ENCODE peak calls at places on chromosomes 5 and 9, in seven cellular contexts. G, O, Z, J, T, F and N are unnamed samples.

GRCh38 chr9:113427629-113428028 is 17.1 kb downstream of the C9orf43 start:
- DNase-seq in F (no peak), G (peak), Z (no peak), O (no peak), J (no peak), T (no peak), N (no peak)

GRCh38 chr9:120612218-120612617 is 32.3 kb upstream of the CDK5RAP2 start:
- DNase-seq in Z (no peak), J (no peak), T (no peak), G (no peak), O (no peak), F (no peak), N (no peak)

GRCh38 chr5:73822989-73823339 is 197.0 kb downstream of the ARHGEF28 start:
- DNase-seq in T (no peak), Z (peak), O (peak), F (no peak), G (no peak), J (no peak), N (no peak)

GRCh38 chr5:82276800-82277612 is 1.1 kb downstream of the RPS23 start:
- DNase-seq in O (no peak), T (no peak), Z (no peak), F (no peak), J (no peak), G (no peak), N (no peak)

GRCh38 chr5:78162253-78162862 is 132.1 kb downstream of the AP3B1 start:
- DNase-seq in O (peak), G (peak), F (no peak), Z (no peak), T (peak), J (peak), N (no peak)

GRCh38 chr5:175344331-175345200 is 99.4 kb downstream of the DRD1 start:
- DNase-seq in Z (no peak), O (peak), J (no peak), F (no peak), T (no peak), G (peak), N (no peak)

GRCh38 chr5:169339869-169340268 is 38.9 kb upstream of the SLIT3 start:
- DNase-seq in F (no peak), G (no peak), O (no peak), Z (no peak), J (no peak), T (no peak), N (no peak)

GRCh38 chr5:103114440-103114839 is 5.5 kb downstream of the GIN1 start:
- DNase-seq in O (no peak), J (no peak), F (no peak), T (no peak), Z (no peak), G (no peak), N (no peak)

GRCh38 chr9:130549093-130549735 is 30.2 kb upstream of the FUBP3 start:
- DNase-seq in Z (no peak), F (no peak), J (no peak), G (no peak), O (no peak), T (no peak), N (no peak)

GRCh38 chr5:181204561-181205401 is at the start of gene TRIM7:
- DNase-seq in O (peak), Z (peak), F (no peak), T (no peak), G (peak), J (no peak), N (no peak)

GRCh38 chr9:132443951-132444615 is 34.1 kb downstream of the CFAP77 start:
- DNase-seq in O (no peak), G (no peak), J (no peak), Z (no peak), F (no peak), T (no peak), N (no peak)

GRCh38 chr5:175659546-175660248 is 1.8 kb downstream of the HRH2 start:
- DNase-seq in J (no peak), F (no peak), G (no peak), T (no peak), Z (no peak), O (peak), N (no peak)

GRCh38 chr9:136970361-136970760 is 6.9 kb upstream of the PTGDS start:
- DNase-seq in Z (no peak), F (no peak), J (no peak), O (no peak), G (no peak), T (no peak), N (no peak)

GRCh38 chr5:14443665-14444064 is 137.9 kb upstream of the OTULINL start:
- DNase-seq in G (no peak), J (no peak), Z (no peak), O (no peak), T (no peak), F (no peak), N (no peak)

GRCh38 chr5:14357441-14357840 is 214.3 kb downstream of the TRIO start:
- DNase-seq in O (no peak), Z (no peak), T (peak), F (no peak), G (no peak), J (no peak), N (no peak)

GRCh38 chr5:134135091-134135655 is 20.7 kb downstream of the TCF7 start:
- DNase-seq in J (no peak), T (no peak), O (no peak), F (no peak), Z (no peak), G (no peak), N (no peak)

GRCh38 chr5:172658869-172659513 is 17.9 kb downstream of the NEURL1B start:
- DNase-seq in J (no peak), F (no peak), O (no peak), G (no peak), T (no peak), Z (peak), N (no peak)

GRCh38 chr9:108468364-108468763 is 387.4 kb downstream of the ACTL7B start:
- DNase-seq in J (peak), F (peak), T (peak), Z (no peak), G (no peak), O (no peak), N (no peak)

GRCh38 chr9:5013379-5013778 is 28.3 kb downstream of the JAK2 start:
- DNase-seq in T (no peak), O (no peak), J (no peak), F (no peak), G (peak), Z (no peak), N (no peak)

GRCh38 chr5:8520922-8521321 is 652.0 kb downstream of the MTRR start:
- DNase-seq in G (no peak), T (no peak), Z (no peak), O (no peak), F (no peak), J (no peak), N (no peak)

GRCh38 chr9:137762414-137763061 is 115.0 kb upstream of the CACNA1B start:
- DNase-seq in J (no peak), G (peak), Z (peak), O (no peak), T (no peak), F (no peak), N (no peak)

GRCh38 chr9:124594215-124594614 is 87.0 kb upstream of the NR5A1 start:
- DNase-seq in F (no peak), G (peak), T (no peak), O (no peak), J (no peak), Z (no peak), N (no peak)

GRCh38 chr9:126093771-126094170 is 232.9 kb upstream of the MVB12B start:
- DNase-seq in F (no peak), Z (no peak), J (no peak), G (no peak), T (no peak), O (no peak), N (no peak)

GRCh38 chr9:78669591-78669990 is 372.7 kb downstream of the PSAT1 start:
- DNase-seq in G (no peak), T (no peak), J (no peak), Z (no peak), O (no peak), F (no peak), N (no peak)

GRCh38 chr5:132883261-132883834 is 9.9 kb downstream of the LEAP2 start:
- DNase-seq in Z (peak), G (peak), O (peak), T (peak), J (peak), F (no peak), N (peak)

GRCh38 chr9:8431505-8431904 is 631.9 kb upstream of the DMAC1 start:
- DNase-seq in G (no peak), F (no peak), Z (no peak), O (no peak), J (no peak), T (no peak), N (no peak)

GRCh38 chr5:148391422-148391821 is 7.7 kb downstream of the FBXO38 start:
- DNase-seq in F (no peak), J (no peak), G (no peak), T (no peak), Z (no peak), O (no peak), N (no peak)

GRCh38 chr9:93072383-93072795 is 13.9 kb downstream of the SUSD3 start:
- DNase-seq in J (peak), G (peak), Z (no peak), T (no peak), F (no peak), O (no peak), N (peak)

GRCh38 chr5:81081461-81081835 is 121.3 kb downstream of the RASGRF2 start:
- DNase-seq in Z (no peak), O (no peak), G (no peak), T (no peak), J (no peak), F (no peak), N (no peak)

GRCh38 chr5:74386571-74387334 is 253.8 kb downstream of the ENC1 start:
- DNase-seq in T (no peak), G (peak), F (no peak), J (no peak), O (no peak), Z (no peak), N (no peak)

GRCh38 chr5:180803181-180804128 is 849 bp upstream of the MGAT1 start:
- DNase-seq in Z (peak), G (peak), O (peak), T (peak), F (peak), J (peak), N (no peak)

GRCh38 chr5:132204736-132205135 is 22.9 kb downstream of the P4HA2 start:
- DNase-seq in T (no peak), F (no peak), O (no peak), Z (no peak), G (no peak), J (no peak), N (no peak)

GRCh38 chr5:80346055-80346454 is 26.3 kb downstream of the SPZ1 start:
- DNase-seq in Z (peak), G (no peak), T (peak), O (peak), J (peak), F (no peak), N (no peak)

GRCh38 chr5:53335115-53335514 is 145.3 kb upstream of the FST start:
- DNase-seq in O (peak), T (peak), Z (no peak), F (no peak), J (no peak), G (peak), N (no peak)

GRCh38 chr5:100647461-100648230 is 112.5 kb downstream of the FAM174A start:
- DNase-seq in Z (peak), T (no peak), F (peak), G (no peak), O (peak), J (peak), N (no peak)

GRCh38 chr9:68760674-68761003 is 55.6 kb downstream of the PIP5K1B start:
- DNase-seq in J (no peak), T (no peak), F (no peak), O (no peak), Z (no peak), G (no peak), N (no peak)

GRCh38 chr5:10233505-10233904 is 16.2 kb downstream of the ATPSCKMT start:
- DNase-seq in G (peak), T (peak), Z (peak), J (no peak), O (peak), F (peak), N (peak)
- TF ChIP-seq CTCF in G (peak), T (no peak), Z (no peak), J (no peak), O (peak), F (no peak), N (peak)

DNA sequence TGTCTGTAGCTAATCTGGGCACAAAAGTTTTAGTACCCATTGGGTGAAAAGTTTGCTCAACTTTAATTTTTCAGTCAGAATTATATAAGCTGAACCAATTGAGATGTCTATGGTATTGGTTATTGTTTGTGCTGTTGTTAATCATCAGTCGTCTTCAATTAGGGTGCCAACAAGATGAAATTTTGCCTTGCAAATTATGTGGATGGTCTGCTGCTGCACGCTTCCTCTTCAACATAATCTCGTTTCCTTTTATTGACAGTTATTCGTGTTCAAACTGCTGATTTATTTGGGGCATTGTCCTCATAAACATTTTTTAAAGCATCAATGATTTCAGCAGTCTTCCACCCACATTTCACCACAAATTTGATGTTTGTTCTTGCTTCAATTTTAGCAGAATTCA is 194.0 kb downstream of the HTR1A start:
- DNase-seq in G (no peak), T (no peak), Z (no peak), J (no peak), O (no peak), F (no peak), N (no peak)
- TF ChIP-seq CTCF in G (no peak), T (no peak), Z (no peak), J (no peak), O (no peak), F (no peak), N (no peak)

DNA sequence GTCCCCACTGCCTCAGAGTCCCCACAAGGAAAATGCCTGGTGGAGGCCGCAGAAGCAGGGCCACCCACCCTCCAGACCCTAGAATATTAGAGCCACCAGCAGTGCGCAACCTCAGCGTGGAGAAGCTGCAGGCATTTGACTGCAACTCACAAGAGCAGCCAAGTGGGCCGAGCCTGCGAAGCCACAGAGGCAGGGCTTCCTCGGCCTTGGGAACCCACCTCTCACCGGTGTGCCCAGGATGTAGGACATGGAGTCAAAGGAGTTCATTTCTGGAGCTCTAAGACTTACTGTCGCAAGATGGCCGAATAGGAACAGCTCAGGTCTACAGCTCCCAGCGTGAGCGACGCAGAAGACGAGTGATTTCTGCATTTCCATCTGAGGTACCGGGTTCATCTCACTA is 397.9 kb upstream of the PIK3R1 start:
- DNase-seq in Z (no peak), G (no peak), J (no peak), F (no peak), O (no peak), T (no peak), N (no peak)
- TF ChIP-seq CTCF in Z (no peak), G (no peak), J (no peak), F (no peak), O (no peak), T (no peak), N (no peak)

DNA sequence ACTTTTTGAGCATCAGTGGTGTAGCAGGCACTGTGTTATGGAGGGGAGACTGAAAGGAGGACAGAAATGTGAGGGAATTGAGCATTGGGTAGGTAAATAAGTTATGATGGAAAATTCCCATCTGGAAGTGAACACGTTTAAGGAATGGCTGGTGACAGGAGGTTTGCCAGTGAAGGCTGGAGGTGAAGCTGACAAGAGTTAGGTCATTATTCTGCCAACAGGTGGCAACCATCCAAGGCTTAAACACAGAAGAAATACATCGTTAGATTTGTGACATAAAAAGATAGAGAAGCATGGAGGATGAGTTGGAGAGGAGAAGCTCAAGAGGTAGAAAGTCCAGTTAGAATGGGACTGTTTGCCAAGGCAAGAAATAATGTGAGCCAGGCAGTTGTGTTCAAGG is 455.3 kb upstream of the SGCD start:
- DNase-seq in G (no peak), O (no peak), J (no peak), Z (no peak), F (no peak), T (no peak), N (no peak)
- TF ChIP-seq CTCF in G (no peak), O (no peak), J (no peak), Z (no peak), F (no peak), T (no peak), N (no peak)

GRCh38 chr5:168086104-168086610 is 205.3 kb upstream of the WWC1 start:
- DNase-seq in O (peak), T (no peak), F (no peak), Z (peak), J (no peak), G (peak), N (no peak)
- TF ChIP-seq CTCF in O (peak), T (no peak), F (no peak), Z (no peak), J (no peak), G (peak), N (no peak)

GRCh38 chr9:35733109-35733541 is 659 bp downstream of the CREB3 start:
- DNase-seq in T (peak), O (peak), J (peak), G (peak), F (peak), Z (peak), N (no peak)
- TF ChIP-seq CTCF in T (no peak), O (peak), J (no peak), G (no peak), F (no peak), Z (no peak), N (no peak)

DNA sequence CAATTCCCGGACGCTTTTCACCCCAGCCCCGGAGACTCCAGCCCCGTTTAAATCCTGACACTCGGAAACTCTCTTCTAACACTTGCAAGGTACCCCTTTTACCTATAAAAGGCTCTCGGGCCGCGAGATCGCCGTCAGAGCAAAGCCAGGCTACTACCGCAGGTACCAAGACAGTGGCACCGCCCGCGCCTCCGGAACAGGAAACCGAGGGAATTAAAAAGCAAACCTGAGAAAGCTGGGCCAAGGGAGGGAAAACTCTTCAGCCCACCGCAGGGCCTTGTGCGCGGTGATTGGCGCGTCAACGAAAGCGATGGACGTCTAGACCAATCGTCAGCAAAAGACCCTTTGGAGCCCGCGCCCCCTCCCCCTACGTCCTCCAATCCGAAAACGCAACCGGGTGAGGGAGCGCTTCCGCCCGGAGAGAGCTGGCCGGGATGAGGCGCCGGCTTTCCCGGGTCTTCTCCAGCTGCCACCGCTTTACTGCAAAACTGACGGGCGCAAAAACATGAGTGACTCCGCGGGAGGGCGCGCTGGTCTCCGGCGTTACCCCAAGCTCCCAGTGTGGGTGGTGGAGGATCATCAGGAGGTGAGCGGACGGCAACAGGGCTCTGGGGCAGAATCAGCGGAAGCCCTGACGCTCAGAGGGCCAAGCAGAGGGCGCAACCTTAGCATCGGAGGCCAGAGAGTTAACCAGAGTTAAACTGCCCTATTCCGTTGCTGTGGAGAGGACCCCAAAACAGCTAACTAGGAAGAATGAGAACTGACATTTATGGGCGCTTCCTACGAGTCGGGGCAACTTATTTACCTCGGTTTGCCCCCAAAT is at the start of the genes C5orf22 and DROSHA:
- DNase-seq in T (peak), F (peak), J (peak), G (peak), O (peak), Z (peak), N (peak)
- TF ChIP-seq CTCF in T (no peak), F (no peak), J (peak), G (peak), O (peak), Z (no peak), N (no peak)

GRCh38 chr5:115831163-115831768 is 10.1 kb downstream of the ATG12 start:
- DNase-seq in O (peak), G (peak), J (peak), T (peak), Z (peak), F (no peak), N (no peak)
- TF ChIP-seq CTCF in O (peak), G (peak), J (peak), T (peak), Z (peak), F (peak), N (peak)